ENCODE peak calls at places on chromosomes 7 and 10, in six cellular contexts. One of them, this sample, is unnamed.

GRCh38 chr7:158075633-158076001 is 512.0 kb downstream of the PTPRN2 start:
- DNase-seq in gastrocnemius medialis: no peak
- DNase-seq in right atrium auricular region: no peak
- DNase-seq in fibroblast of pulmonary artery: no peak
- DNase-seq in retinal pigment epithelial cell: no peak
- DNase-seq in neural progenitor cell: no peak
- DNase-seq in this sample: peak

GRCh38 chr7:130441408-130441854 is 615 bp upstream of the CEP41 start:
- DNase-seq in neural progenitor cell: peak
- DNase-seq in retinal pigment epithelial cell: no peak
- DNase-seq in right atrium auricular region: no peak
- DNase-seq in gastrocnemius medialis: no peak
- DNase-seq in fibroblast of pulmonary artery: no peak
- DNase-seq in this sample: peak

GRCh38 chr7:39349452-39350123 is 216.6 kb upstream of the YAE1 start:
- DNase-seq in neural progenitor cell: no peak
- DNase-seq in gastrocnemius medialis: no peak
- DNase-seq in right atrium auricular region: no peak
- DNase-seq in fibroblast of pulmonary artery: no peak
- DNase-seq in retinal pigment epithelial cell: no peak
- DNase-seq in this sample: no peak

GRCh38 chr10:88848499-88848898 is 3.1 kb downstream of the ANKRD22 start:
- DNase-seq in right atrium auricular region: no peak
- DNase-seq in fibroblast of pulmonary artery: peak
- DNase-seq in retinal pigment epithelial cell: peak
- DNase-seq in neural progenitor cell: no peak
- DNase-seq in gastrocnemius medialis: no peak
- DNase-seq in this sample: no peak

GRCh38 chr7:78185149-78185745 is 386.7 kb downstream of the PHTF2 start:
- DNase-seq in right atrium auricular region: no peak
- DNase-seq in gastrocnemius medialis: no peak
- DNase-seq in fibroblast of pulmonary artery: no peak
- DNase-seq in neural progenitor cell: no peak
- DNase-seq in retinal pigment epithelial cell: no peak
- DNase-seq in this sample: no peak

GRCh38 chr10:110812583-110812982 is 59.1 kb upstream of the PDCD4 start:
- DNase-seq in right atrium auricular region: no peak
- DNase-seq in gastrocnemius medialis: no peak
- DNase-seq in retinal pigment epithelial cell: no peak
- DNase-seq in fibroblast of pulmonary artery: no peak
- DNase-seq in neural progenitor cell: no peak
- DNase-seq in this sample: no peak

GRCh38 chr7:158834799-158835784 is 5.8 kb upstream of the ESYT2 start:
- DNase-seq in neural progenitor cell: no peak
- DNase-seq in fibroblast of pulmonary artery: no peak
- DNase-seq in retinal pigment epithelial cell: no peak
- DNase-seq in gastrocnemius medialis: no peak
- DNase-seq in right atrium auricular region: no peak
- DNase-seq in this sample: no peak

GRCh38 chr7:132930881-132931280 is 151.0 kb downstream of the CHCHD3 start:
- DNase-seq in fibroblast of pulmonary artery: peak
- DNase-seq in neural progenitor cell: peak
- DNase-seq in right atrium auricular region: no peak
- DNase-seq in retinal pigment epithelial cell: no peak
- DNase-seq in gastrocnemius medialis: no peak
- DNase-seq in this sample: no peak

GRCh38 chr10:104193787-104194186 is 38.4 kb downstream of the CFAP43 start:
- DNase-seq in fibroblast of pulmonary artery: no peak
- DNase-seq in right atrium auricular region: no peak
- DNase-seq in neural progenitor cell: no peak
- DNase-seq in retinal pigment epithelial cell: no peak
- DNase-seq in gastrocnemius medialis: no peak
- DNase-seq in this sample: peak

GRCh38 chr7:113086431-113086888 is at the start of gene GPR85:
- DNase-seq in retinal pigment epithelial cell: no peak
- DNase-seq in fibroblast of pulmonary artery: peak
- DNase-seq in neural progenitor cell: peak
- DNase-seq in gastrocnemius medialis: peak
- DNase-seq in right atrium auricular region: no peak
- DNase-seq in this sample: peak

GRCh38 chr7:18760046-18760445 is 264.5 kb downstream of the HDAC9 start:
- DNase-seq in neural progenitor cell: no peak
- DNase-seq in retinal pigment epithelial cell: no peak
- DNase-seq in gastrocnemius medialis: no peak
- DNase-seq in right atrium auricular region: no peak
- DNase-seq in fibroblast of pulmonary artery: no peak
- DNase-seq in this sample: no peak

GRCh38 chr10:88411772-88412349 is 171.3 kb downstream of the RNLS start:
- DNase-seq in fibroblast of pulmonary artery: no peak
- DNase-seq in right atrium auricular region: no peak
- DNase-seq in retinal pigment epithelial cell: no peak
- DNase-seq in gastrocnemius medialis: no peak
- DNase-seq in neural progenitor cell: no peak
- DNase-seq in this sample: no peak

GRCh38 chr7:18496336-18496700 is 769 bp downstream of the HDAC9 start:
- DNase-seq in retinal pigment epithelial cell: no peak
- DNase-seq in neural progenitor cell: no peak
- DNase-seq in fibroblast of pulmonary artery: no peak
- DNase-seq in gastrocnemius medialis: no peak
- DNase-seq in right atrium auricular region: no peak
- DNase-seq in this sample: no peak

GRCh38 chr10:103765981-103766380 is 89.4 kb downstream of the SH3PXD2A start:
- DNase-seq in gastrocnemius medialis: peak
- DNase-seq in retinal pigment epithelial cell: no peak
- DNase-seq in neural progenitor cell: no peak
- DNase-seq in right atrium auricular region: no peak
- DNase-seq in fibroblast of pulmonary artery: no peak
- DNase-seq in this sample: no peak

GRCh38 chr7:151794508-151795167 is 82.3 kb downstream of the PRKAG2 start:
- DNase-seq in gastrocnemius medialis: peak
- DNase-seq in retinal pigment epithelial cell: no peak
- DNase-seq in neural progenitor cell: no peak
- DNase-seq in fibroblast of pulmonary artery: no peak
- DNase-seq in right atrium auricular region: no peak
- DNase-seq in this sample: no peak

GRCh38 chr7:50595538-50596102 is 30.4 kb upstream of the DDC start:
- DNase-seq in right atrium auricular region: no peak
- DNase-seq in neural progenitor cell: peak
- DNase-seq in gastrocnemius medialis: peak
- DNase-seq in fibroblast of pulmonary artery: peak
- DNase-seq in retinal pigment epithelial cell: peak
- DNase-seq in this sample: peak

GRCh38 chr7:46764100-46764941 is 817.6 kb downstream of the TNS3 start:
- DNase-seq in retinal pigment epithelial cell: peak
- DNase-seq in fibroblast of pulmonary artery: peak
- DNase-seq in gastrocnemius medialis: peak
- DNase-seq in right atrium auricular region: no peak
- DNase-seq in neural progenitor cell: no peak
- DNase-seq in this sample: no peak

GRCh38 chr7:1055084-1055450 is 10.7 kb downstream of the GPR146 start:
- DNase-seq in neural progenitor cell: no peak
- DNase-seq in retinal pigment epithelial cell: no peak
- DNase-seq in gastrocnemius medialis: peak
- DNase-seq in right atrium auricular region: peak
- DNase-seq in fibroblast of pulmonary artery: peak
- DNase-seq in this sample: peak

GRCh38 chr7:24756545-24756988 is 697 bp downstream of the GSDME start:
- DNase-seq in fibroblast of pulmonary artery: no peak
- DNase-seq in neural progenitor cell: no peak
- DNase-seq in right atrium auricular region: no peak
- DNase-seq in gastrocnemius medialis: peak
- DNase-seq in retinal pigment epithelial cell: no peak
- DNase-seq in this sample: no peak

GRCh38 chr10:118101501-118101900 is 54.8 kb upstream of the RAB11FIP2 start:
- DNase-seq in right atrium auricular region: no peak
- DNase-seq in fibroblast of pulmonary artery: no peak
- DNase-seq in neural progenitor cell: no peak
- DNase-seq in retinal pigment epithelial cell: no peak
- DNase-seq in gastrocnemius medialis: no peak
- DNase-seq in this sample: no peak

GRCh38 chr10:78405781-78406180 is 372.1 kb downstream of the RPS24 start:
- DNase-seq in neural progenitor cell: no peak
- DNase-seq in fibroblast of pulmonary artery: no peak
- DNase-seq in right atrium auricular region: no peak
- DNase-seq in retinal pigment epithelial cell: no peak
- DNase-seq in gastrocnemius medialis: no peak
- DNase-seq in this sample: no peak

GRCh38 chr7:36045830-36046341 is 107.2 kb upstream of the EEPD1 start:
- DNase-seq in neural progenitor cell: no peak
- DNase-seq in retinal pigment epithelial cell: no peak
- DNase-seq in right atrium auricular region: no peak
- DNase-seq in fibroblast of pulmonary artery: no peak
- DNase-seq in gastrocnemius medialis: peak
- DNase-seq in this sample: no peak

GRCh38 chr10:74910604-74911355 is 84.4 kb downstream of the KAT6B start:
- DNase-seq in neural progenitor cell: no peak
- DNase-seq in right atrium auricular region: no peak
- DNase-seq in gastrocnemius medialis: no peak
- DNase-seq in retinal pigment epithelial cell: no peak
- DNase-seq in fibroblast of pulmonary artery: no peak
- DNase-seq in this sample: no peak

GRCh38 chr7:8282162-8282561 is 20.2 kb upstream of the ICA1 start:
- DNase-seq in right atrium auricular region: no peak
- DNase-seq in fibroblast of pulmonary artery: no peak
- DNase-seq in retinal pigment epithelial cell: no peak
- DNase-seq in gastrocnemius medialis: no peak
- DNase-seq in neural progenitor cell: no peak
- DNase-seq in this sample: no peak

GRCh38 chr7:8278183-8278582 is 16.2 kb upstream of the ICA1 start:
- DNase-seq in gastrocnemius medialis: no peak
- DNase-seq in neural progenitor cell: no peak
- DNase-seq in fibroblast of pulmonary artery: no peak
- DNase-seq in retinal pigment epithelial cell: no peak
- DNase-seq in right atrium auricular region: no peak
- DNase-seq in this sample: no peak

GRCh38 chr7:8282871-8283270 is 20.9 kb upstream of the ICA1 start:
- DNase-seq in gastrocnemius medialis: no peak
- DNase-seq in retinal pigment epithelial cell: no peak
- DNase-seq in right atrium auricular region: no peak
- DNase-seq in neural progenitor cell: no peak
- DNase-seq in fibroblast of pulmonary artery: no peak
- DNase-seq in this sample: no peak

GRCh38 chr7:8274589-8274988 is 12.6 kb upstream of the ICA1 start:
- DNase-seq in neural progenitor cell: no peak
- DNase-seq in gastrocnemius medialis: no peak
- DNase-seq in retinal pigment epithelial cell: no peak
- DNase-seq in right atrium auricular region: no peak
- DNase-seq in fibroblast of pulmonary artery: no peak
- DNase-seq in this sample: no peak

GRCh38 chr7:8277394-8277982 is 15.5 kb upstream of the ICA1 start:
- DNase-seq in fibroblast of pulmonary artery: no peak
- DNase-seq in gastrocnemius medialis: no peak
- DNase-seq in right atrium auricular region: no peak
- DNase-seq in neural progenitor cell: peak
- DNase-seq in retinal pigment epithelial cell: no peak
- DNase-seq in this sample: no peak
- TF ChIP-seq CTCF in fibroblast of pulmonary artery: no peak
- TF ChIP-seq CTCF in gastrocnemius medialis: no peak
- TF ChIP-seq CTCF in right atrium auricular region: peak
- TF ChIP-seq CTCF in neural progenitor cell: peak
- TF ChIP-seq CTCF in retinal pigment epithelial cell: peak
- TF ChIP-seq CTCF in this sample: peak

GRCh38 chr7:146185844-146186243 is 69.2 kb downstream of the CNTNAP2 start:
- DNase-seq in fibroblast of pulmonary artery: peak
- DNase-seq in neural progenitor cell: no peak
- DNase-seq in gastrocnemius medialis: no peak
- DNase-seq in right atrium auricular region: no peak
- DNase-seq in retinal pigment epithelial cell: no peak
- DNase-seq in this sample: no peak
- TF ChIP-seq CTCF in fibroblast of pulmonary artery: no peak
- TF ChIP-seq CTCF in neural progenitor cell: no peak
- TF ChIP-seq CTCF in gastrocnemius medialis: no peak
- TF ChIP-seq CTCF in right atrium auricular region: no peak
- TF ChIP-seq CTCF in retinal pigment epithelial cell: no peak
- TF ChIP-seq CTCF in this sample: no peak

GRCh38 chr7:95845007-95845406 is 72.7 kb downstream of the DYNC1I1 start:
- DNase-seq in neural progenitor cell: no peak
- DNase-seq in right atrium auricular region: no peak
- DNase-seq in retinal pigment epithelial cell: no peak
- DNase-seq in fibroblast of pulmonary artery: peak
- DNase-seq in gastrocnemius medialis: no peak
- DNase-seq in this sample: no peak

GRCh38 chr7:95847061-95847460 is 74.7 kb downstream of the DYNC1I1 start:
- DNase-seq in right atrium auricular region: no peak
- DNase-seq in retinal pigment epithelial cell: no peak
- DNase-seq in gastrocnemius medialis: no peak
- DNase-seq in neural progenitor cell: no peak
- DNase-seq in fibroblast of pulmonary artery: no peak
- DNase-seq in this sample: no peak

GRCh38 chr7:95843286-95843685 is 70.9 kb downstream of the DYNC1I1 start:
- DNase-seq in right atrium auricular region: no peak
- DNase-seq in fibroblast of pulmonary artery: peak
- DNase-seq in neural progenitor cell: peak
- DNase-seq in retinal pigment epithelial cell: no peak
- DNase-seq in gastrocnemius medialis: no peak
- DNase-seq in this sample: peak

DNA sequence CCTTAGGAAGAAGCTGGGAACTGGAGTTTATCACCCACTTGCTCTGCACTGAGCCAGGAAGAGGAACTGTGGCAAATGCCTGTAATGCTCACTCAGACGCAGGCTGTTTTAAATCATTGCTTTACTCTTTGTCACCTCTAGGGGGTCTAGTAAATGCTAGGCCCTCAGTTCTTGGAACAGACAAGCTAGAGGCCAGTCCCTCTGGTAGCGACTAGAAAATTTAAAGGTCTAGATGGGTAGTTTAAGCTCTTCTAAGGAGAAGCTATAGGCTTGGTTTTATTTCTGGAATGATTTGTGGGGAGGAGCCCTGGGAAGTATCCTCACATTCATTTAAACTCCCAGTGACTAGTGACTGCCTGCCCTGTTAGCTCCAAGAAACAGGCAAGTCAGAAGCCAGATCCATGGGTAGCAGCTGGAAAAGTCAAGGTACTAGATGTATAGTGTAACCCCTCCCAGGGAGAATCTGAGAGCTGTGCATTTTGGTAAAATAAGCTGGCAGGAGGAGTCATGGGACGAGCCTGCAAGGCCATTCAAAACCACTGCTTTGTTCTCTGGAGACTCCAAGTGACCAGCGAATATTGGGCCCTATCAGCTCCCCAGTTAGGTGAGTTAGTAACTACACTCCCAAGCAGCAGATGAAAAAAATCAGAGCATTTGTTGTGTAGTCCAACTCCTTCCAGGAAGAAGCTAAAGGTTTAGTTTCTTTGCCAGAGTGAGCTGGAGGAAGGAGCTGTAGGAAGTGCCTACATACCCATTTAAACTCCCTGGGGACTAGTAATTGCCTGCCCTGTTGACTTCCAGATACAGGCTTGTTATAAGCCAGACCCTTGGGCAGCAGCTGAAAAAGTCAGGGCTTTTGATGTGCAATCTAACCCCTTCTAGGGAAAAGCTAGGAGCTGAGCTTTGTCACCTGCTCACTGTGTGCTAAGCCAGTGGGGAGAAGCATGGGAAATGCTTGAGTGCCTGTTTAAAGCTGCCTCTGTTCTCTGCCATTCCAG is 68.9 kb downstream of the DYNC1I1 start:
- DNase-seq in gastrocnemius medialis: no peak
- DNase-seq in right atrium auricular region: no peak
- DNase-seq in retinal pigment epithelial cell: no peak
- DNase-seq in fibroblast of pulmonary artery: no peak
- DNase-seq in neural progenitor cell: peak
- DNase-seq in this sample: peak
- TF ChIP-seq CTCF in gastrocnemius medialis: no peak
- TF ChIP-seq CTCF in right atrium auricular region: peak
- TF ChIP-seq CTCF in retinal pigment epithelial cell: peak
- TF ChIP-seq CTCF in fibroblast of pulmonary artery: peak
- TF ChIP-seq CTCF in neural progenitor cell: peak
- TF ChIP-seq CTCF in this sample: peak

GRCh38 chr7:30476401-30477145 is 2.0 kb downstream of the NOD1 start:
- DNase-seq in fibroblast of pulmonary artery: peak
- DNase-seq in neural progenitor cell: no peak
- DNase-seq in right atrium auricular region: peak
- DNase-seq in retinal pigment epithelial cell: no peak
- DNase-seq in gastrocnemius medialis: no peak
- DNase-seq in this sample: no peak
- TF ChIP-seq CTCF in fibroblast of pulmonary artery: no peak
- TF ChIP-seq CTCF in neural progenitor cell: no peak
- TF ChIP-seq CTCF in right atrium auricular region: no peak
- TF ChIP-seq CTCF in retinal pigment epithelial cell: no peak
- TF ChIP-seq CTCF in gastrocnemius medialis: no peak
- TF ChIP-seq CTCF in this sample: no peak